ENCODE peak calls at places on chromosome 12, in five cellular contexts. A is progenitor cell of endocrine pancreas, P is RCC 7860, W is NCI-H524 treated with DMSO at 0.1 percent for 48 hours, S is dermis microvascular lymphatic vessel endothelial cell. R is an unnamed sample.

GRCh38 chr12:5030066-5030465 is 13.6 kb upstream of the KCNA5 start:
- DNase-seq in A (no peak), P (no peak), W (no peak), S (no peak), R (no peak)

GRCh38 chr12:41407240-41407799 is 219.2 kb downstream of the PDZRN4 start:
- DNase-seq in A (no peak), P (no peak), W (no peak), S (no peak), R (no peak)

GRCh38 chr12:92469837-92470236 is 233.0 kb upstream of the PLEKHG7 start:
- DNase-seq in A (no peak), P (no peak), W (no peak), S (no peak), R (peak; percentile 55)

GRCh38 chr12:111753144-111753881 is 13.4 kb upstream of the ALDH2 start:
- DNase-seq in A (peak; percentile 41), P (peak; percentile 44), W (no peak), S (no peak), R (peak; percentile 74)

GRCh38 chr12:31989987-31990386 is 30.8 kb downstream of the RESF1 start:
- DNase-seq in A (no peak), P (no peak), W (no peak), S (no peak), R (peak; percentile 62)

GRCh38 chr12:69108024-69108423 is 131.3 kb upstream of the CPSF6 start:
- DNase-seq in A (no peak), P (no peak), W (no peak), S (no peak), R (peak; percentile 88)

GRCh38 chr12:113612076-113612728 is 140.5 kb upstream of the LHX5 start:
- DNase-seq in A (no peak), P (no peak), W (no peak), S (no peak), R (no peak)

GRCh38 chr12:11922361-11922760 is 148.4 kb upstream of the BCL2L14 start:
- DNase-seq in A (no peak), P (no peak), W (no peak), S (no peak), R (no peak)

GRCh38 chr12:14768823-14769405 is 34.4 kb downstream of the WBP11 start:
- DNase-seq in A (no peak), P (no peak), W (no peak), S (no peak), R (peak; percentile 37)

GRCh38 chr12:90653051-90653450 is 301.9 kb downstream of the CCER1 start:
- DNase-seq in A (no peak), P (no peak), W (no peak), S (no peak), R (peak; percentile 57)

GRCh38 chr12:43805149-43805856 is 814 bp downstream of the TWF1 start:
- DNase-seq in A (no peak), P (no peak), W (no peak), S (no peak), R (peak; percentile 6)

GRCh38 chr12:75986001-75986739 is 45.4 kb downstream of the PHLDA1 start:
- DNase-seq in A (no peak), P (no peak), W (no peak), S (no peak), R (no peak)

GRCh38 chr12:14367097-14367661 is 1.7 kb downstream of the ATF7IP start:
- DNase-seq in A (no peak), P (peak; percentile 38), W (no peak), S (peak; percentile 40), R (peak; percentile 81)

GRCh38 chr12:110694330-110694891 is 5.5 kb upstream of the HVCN1 start:
- DNase-seq in A (no peak), P (no peak), W (no peak), S (no peak), R (no peak)

GRCh38 chr12:6218526-6218925 is 18.3 kb downstream of the CD9 start:
- DNase-seq in A (no peak), P (no peak), W (no peak), S (no peak), R (no peak)

GRCh38 chr12:98698603-98699463 is 53.7 kb downstream of the APAF1 start:
- DNase-seq in A (no peak), P (peak; percentile 39), W (peak; percentile 5), S (peak; percentile 25), R (peak; percentile 63)

GRCh38 chr12:86729798-86730197 is 473.6 kb upstream of the MGAT4C start:
- DNase-seq in A (no peak), P (no peak), W (no peak), S (no peak), R (peak; percentile 22)

GRCh38 chr12:62103736-62104135 is 156.5 kb upstream of the USP15 start:
- DNase-seq in A (no peak), P (no peak), W (no peak), S (no peak), R (no peak)

GRCh38 chr12:49440031-49440430 is 72.8 kb downstream of the SPATS2 start:
- DNase-seq in A (no peak), P (no peak), W (no peak), S (no peak), R (no peak)

GRCh38 chr12:102735104-102735503 is 181.9 kb downstream of the PAH start:
- DNase-seq in A (no peak), P (no peak), W (no peak), S (no peak), R (no peak)

GRCh38 chr12:123954647-123955350 is 17.8 kb downstream of the CCDC92 start:
- DNase-seq in A (no peak), P (no peak), W (no peak), S (no peak), R (no peak)

GRCh38 chr12:5085896-5086295 is 42.2 kb downstream of the KCNA5 start:
- DNase-seq in A (no peak), P (peak; percentile 98), W (no peak), S (no peak), R (peak; percentile 82)

GRCh38 chr12:57593187-57593586 is 2.2 kb downstream of the PIP4K2C start:
- DNase-seq in A (no peak), P (no peak), W (no peak), S (no peak), R (no peak)

GRCh38 chr12:32399373-32400113 is at the start of gene FGD4:
- DNase-seq in A (peak; percentile 96), P (peak; percentile 79), W (peak; percentile 31), S (peak; percentile 43), R (peak; percentile 85)

GRCh38 chr12:32115404-32116104 is 8.9 kb downstream of the BICD1 start:
- DNase-seq in A (no peak), P (peak; percentile 93), W (no peak), S (peak; percentile 89), R (peak; percentile 100)

GRCh38 chr12:32196250-32197198 is 89.9 kb downstream of the BICD1 start:
- DNase-seq in A (no peak), P (no peak), W (no peak), S (no peak), R (no peak)

GRCh38 chr12:32377344-32378000 is 21.9 kb upstream of the FGD4 start:
- DNase-seq in A (peak; percentile 8), P (no peak), W (no peak), S (no peak), R (peak; percentile 19)

GRCh38 chr12:54175130-54175963 is 13.4 kb downstream of the SMUG1 start:
- DNase-seq in A (no peak), P (no peak), W (peak; percentile 43), S (no peak), R (no peak)

GRCh38 chr12:22018860-22019259 is 27.2 kb upstream of the CMAS start:
- DNase-seq in A (no peak), P (no peak), W (no peak), S (peak; percentile 9), R (peak; percentile 24)

GRCh38 chr12:80756875-80757274 is 40.2 kb downstream of the MYF5 start:
- DNase-seq in A (no peak), P (no peak), W (no peak), S (no peak), R (peak; percentile 20)

GRCh38 chr12:20220339-20220738 is 148.0 kb upstream of the PDE3A start:
- DNase-seq in A (no peak), P (peak; percentile 11), W (no peak), S (no peak), R (peak; percentile 80)

GRCh38 chr12:80721326-80721725 is 4.6 kb downstream of the MYF5 start:
- DNase-seq in A (no peak), P (no peak), W (no peak), S (no peak), R (no peak)